ENCODE peak calls at places on chromosomes 12 and 14, in eight cellular contexts. One of them, this sample, is unnamed.

GRCh38 chr14:67571275-67571990 is 28.6 kb downstream of the PIGH start:
- DNase-seq in neural progenitor cell: peak
- DNase-seq in cardiac fibroblast: peak
- DNase-seq in GM13976: peak
- DNase-seq in ovary: peak
- DNase-seq in CD8-positive, alpha-beta T cell: peak
- DNase-seq in transverse colon: peak
- DNase-seq in testis: peak
- DNase-seq in this sample: peak

GRCh38 chr14:20886091-20886490 is 5.1 kb upstream of the RNASE3 start:
- DNase-seq in neural progenitor cell: no peak
- DNase-seq in GM13976: no peak
- DNase-seq in transverse colon: no peak
- DNase-seq in testis: no peak
- DNase-seq in CD8-positive, alpha-beta T cell: no peak
- DNase-seq in ovary: no peak
- DNase-seq in cardiac fibroblast: no peak
- DNase-seq in this sample: no peak

GRCh38 chr14:28671425-28671824 is 95.2 kb upstream of the FOXG1 start:
- DNase-seq in cardiac fibroblast: peak
- DNase-seq in neural progenitor cell: no peak
- DNase-seq in GM13976: no peak
- DNase-seq in transverse colon: no peak
- DNase-seq in CD8-positive, alpha-beta T cell: no peak
- DNase-seq in testis: no peak
- DNase-seq in ovary: no peak
- DNase-seq in this sample: no peak

GRCh38 chr14:79573486-79573885 is 637.8 kb downstream of the DIO2 start:
- DNase-seq in ovary: no peak
- DNase-seq in transverse colon: no peak
- DNase-seq in testis: no peak
- DNase-seq in GM13976: no peak
- DNase-seq in neural progenitor cell: no peak
- DNase-seq in cardiac fibroblast: peak
- DNase-seq in CD8-positive, alpha-beta T cell: no peak
- DNase-seq in this sample: no peak

GRCh38 chr12:102797513-102797912 is 119.5 kb downstream of the PAH start:
- DNase-seq in transverse colon: no peak
- DNase-seq in ovary: no peak
- DNase-seq in neural progenitor cell: no peak
- DNase-seq in testis: peak
- DNase-seq in cardiac fibroblast: no peak
- DNase-seq in CD8-positive, alpha-beta T cell: no peak
- DNase-seq in GM13976: no peak
- DNase-seq in this sample: no peak

GRCh38 chr12:47190271-47190750 is 110.6 kb upstream of the AMIGO2 start:
- DNase-seq in neural progenitor cell: no peak
- DNase-seq in testis: no peak
- DNase-seq in cardiac fibroblast: peak
- DNase-seq in GM13976: no peak
- DNase-seq in CD8-positive, alpha-beta T cell: no peak
- DNase-seq in ovary: no peak
- DNase-seq in transverse colon: no peak
- DNase-seq in this sample: no peak

GRCh38 chr14:24576178-24576577 is at the start of gene CTSG:
- DNase-seq in testis: no peak
- DNase-seq in CD8-positive, alpha-beta T cell: no peak
- DNase-seq in cardiac fibroblast: no peak
- DNase-seq in ovary: no peak
- DNase-seq in transverse colon: no peak
- DNase-seq in GM13976: no peak
- DNase-seq in neural progenitor cell: no peak
- DNase-seq in this sample: no peak

GRCh38 chr14:81313775-81314429 is 86.2 kb downstream of the STON2 start:
- DNase-seq in testis: no peak
- DNase-seq in neural progenitor cell: no peak
- DNase-seq in CD8-positive, alpha-beta T cell: no peak
- DNase-seq in transverse colon: no peak
- DNase-seq in ovary: no peak
- DNase-seq in cardiac fibroblast: no peak
- DNase-seq in GM13976: no peak
- DNase-seq in this sample: no peak

GRCh38 chr12:73308079-73308478 is 1035.9 kb downstream of the TRHDE start:
- DNase-seq in neural progenitor cell: no peak
- DNase-seq in testis: no peak
- DNase-seq in CD8-positive, alpha-beta T cell: no peak
- DNase-seq in ovary: no peak
- DNase-seq in GM13976: no peak
- DNase-seq in transverse colon: no peak
- DNase-seq in cardiac fibroblast: no peak
- DNase-seq in this sample: no peak

GRCh38 chr14:73935666-73936065 is 14.2 kb downstream of the FAM161B start:
- DNase-seq in testis: no peak
- DNase-seq in GM13976: no peak
- DNase-seq in transverse colon: no peak
- DNase-seq in cardiac fibroblast: peak
- DNase-seq in ovary: no peak
- DNase-seq in neural progenitor cell: no peak
- DNase-seq in CD8-positive, alpha-beta T cell: no peak
- DNase-seq in this sample: no peak

DNA sequence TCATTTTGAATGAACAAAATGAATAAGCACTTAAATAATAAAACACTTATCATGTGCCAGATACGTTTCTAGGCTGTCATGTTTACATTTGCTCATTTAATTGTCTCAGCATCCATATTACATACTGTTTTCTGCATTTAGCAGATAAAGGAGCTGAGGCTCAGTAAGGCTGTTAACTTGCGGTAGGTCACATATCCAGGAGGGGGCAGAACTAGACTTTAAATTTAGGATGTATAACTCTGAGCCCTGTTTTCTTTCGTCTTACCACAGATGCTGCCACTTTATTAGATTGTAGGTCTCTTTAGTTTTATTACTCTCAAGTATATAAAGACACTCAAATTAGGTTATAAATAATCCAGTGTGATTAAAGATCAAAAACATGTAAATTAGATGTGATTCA is 17.7 kb downstream of the IRAK4 start:
- DNase-seq in transverse colon: no peak
- DNase-seq in CD8-positive, alpha-beta T cell: no peak
- DNase-seq in neural progenitor cell: peak
- DNase-seq in testis: no peak
- DNase-seq in ovary: no peak
- DNase-seq in cardiac fibroblast: peak
- DNase-seq in GM13976: no peak
- DNase-seq in this sample: peak
- TF ChIP-seq CTCF in transverse colon: no peak
- TF ChIP-seq CTCF in CD8-positive, alpha-beta T cell: peak
- TF ChIP-seq CTCF in neural progenitor cell: peak
- TF ChIP-seq CTCF in testis: no peak
- TF ChIP-seq CTCF in ovary: no peak
- TF ChIP-seq CTCF in cardiac fibroblast: peak
- TF ChIP-seq CTCF in GM13976: peak
- TF ChIP-seq CTCF in this sample: peak

GRCh38 chr14:100820945-100821344 is 5.0 kb upstream of the MEG3 start:
- DNase-seq in CD8-positive, alpha-beta T cell: no peak
- DNase-seq in transverse colon: no peak
- DNase-seq in neural progenitor cell: no peak
- DNase-seq in cardiac fibroblast: no peak
- DNase-seq in ovary: no peak
- DNase-seq in testis: no peak
- DNase-seq in GM13976: no peak
- DNase-seq in this sample: no peak

GRCh38 chr14:100822921-100823320 is 3.0 kb upstream of the MEG3 start:
- DNase-seq in testis: peak
- DNase-seq in transverse colon: no peak
- DNase-seq in ovary: no peak
- DNase-seq in GM13976: no peak
- DNase-seq in neural progenitor cell: no peak
- DNase-seq in cardiac fibroblast: peak
- DNase-seq in CD8-positive, alpha-beta T cell: no peak
- DNase-seq in this sample: no peak

GRCh38 chr14:100823488-100823887 is 2.4 kb upstream of the MEG3 start:
- DNase-seq in ovary: no peak
- DNase-seq in CD8-positive, alpha-beta T cell: no peak
- DNase-seq in transverse colon: no peak
- DNase-seq in testis: no peak
- DNase-seq in neural progenitor cell: no peak
- DNase-seq in GM13976: no peak
- DNase-seq in cardiac fibroblast: no peak
- DNase-seq in this sample: no peak

GRCh38 chr14:100819829-100820475 is 6.0 kb upstream of the MEG3 start:
- DNase-seq in neural progenitor cell: no peak
- DNase-seq in GM13976: no peak
- DNase-seq in CD8-positive, alpha-beta T cell: no peak
- DNase-seq in cardiac fibroblast: no peak
- DNase-seq in testis: no peak
- DNase-seq in transverse colon: no peak
- DNase-seq in ovary: no peak
- DNase-seq in this sample: no peak

DNA sequence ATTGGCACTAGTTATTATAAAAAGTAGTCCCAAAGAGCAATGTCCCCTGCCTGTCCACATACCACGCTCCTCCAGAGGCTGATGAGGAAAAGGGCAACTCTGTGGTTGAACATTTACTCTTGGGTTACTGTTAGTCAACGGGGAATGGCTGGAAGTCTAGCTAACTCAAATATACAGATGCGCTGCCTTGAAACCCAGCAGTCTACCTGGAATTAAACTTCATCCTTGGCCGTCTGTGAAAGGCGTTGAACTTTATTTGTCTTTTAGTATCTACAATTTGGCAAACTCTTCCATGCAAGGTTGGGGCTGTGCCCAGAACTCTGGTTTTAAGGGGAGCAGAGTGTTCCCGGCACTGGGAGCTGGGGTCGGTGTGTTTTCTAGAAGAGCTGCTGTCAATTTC is 3.9 kb upstream of the MEG3 start:
- DNase-seq in cardiac fibroblast: no peak
- DNase-seq in testis: peak
- DNase-seq in CD8-positive, alpha-beta T cell: no peak
- DNase-seq in GM13976: no peak
- DNase-seq in transverse colon: no peak
- DNase-seq in neural progenitor cell: no peak
- DNase-seq in ovary: peak
- DNase-seq in this sample: no peak
- TF ChIP-seq CTCF in cardiac fibroblast: no peak
- TF ChIP-seq CTCF in testis: no peak
- TF ChIP-seq CTCF in CD8-positive, alpha-beta T cell: no peak
- TF ChIP-seq CTCF in GM13976: no peak
- TF ChIP-seq CTCF in transverse colon: no peak
- TF ChIP-seq CTCF in neural progenitor cell: no peak
- TF ChIP-seq CTCF in ovary: no peak
- TF ChIP-seq CTCF in this sample: no peak

GRCh38 chr14:89117017-89117416 is 292.6 kb downstream of the TTC8 start:
- DNase-seq in neural progenitor cell: peak
- DNase-seq in ovary: no peak
- DNase-seq in GM13976: no peak
- DNase-seq in testis: no peak
- DNase-seq in transverse colon: no peak
- DNase-seq in CD8-positive, alpha-beta T cell: no peak
- DNase-seq in cardiac fibroblast: no peak
- DNase-seq in this sample: no peak
- TF ChIP-seq CTCF in neural progenitor cell: no peak
- TF ChIP-seq CTCF in ovary: no peak
- TF ChIP-seq CTCF in GM13976: no peak
- TF ChIP-seq CTCF in testis: no peak
- TF ChIP-seq CTCF in transverse colon: no peak
- TF ChIP-seq CTCF in CD8-positive, alpha-beta T cell: no peak
- TF ChIP-seq CTCF in cardiac fibroblast: no peak
- TF ChIP-seq CTCF in this sample: no peak

GRCh38 chr12:5073054-5073453 is 29.4 kb downstream of the KCNA5 start:
- DNase-seq in neural progenitor cell: no peak
- DNase-seq in testis: no peak
- DNase-seq in transverse colon: no peak
- DNase-seq in cardiac fibroblast: no peak
- DNase-seq in CD8-positive, alpha-beta T cell: no peak
- DNase-seq in ovary: no peak
- DNase-seq in GM13976: no peak
- DNase-seq in this sample: no peak
- TF ChIP-seq CTCF in neural progenitor cell: no peak
- TF ChIP-seq CTCF in testis: no peak
- TF ChIP-seq CTCF in transverse colon: no peak
- TF ChIP-seq CTCF in cardiac fibroblast: no peak
- TF ChIP-seq CTCF in CD8-positive, alpha-beta T cell: no peak
- TF ChIP-seq CTCF in ovary: no peak
- TF ChIP-seq CTCF in GM13976: no peak
- TF ChIP-seq CTCF in this sample: no peak

GRCh38 chr14:39704581-39704980 is 272.3 kb upstream of the FBXO33 start:
- DNase-seq in transverse colon: no peak
- DNase-seq in ovary: no peak
- DNase-seq in testis: no peak
- DNase-seq in GM13976: no peak
- DNase-seq in cardiac fibroblast: no peak
- DNase-seq in CD8-positive, alpha-beta T cell: no peak
- DNase-seq in neural progenitor cell: no peak
- DNase-seq in this sample: no peak
- TF ChIP-seq CTCF in transverse colon: no peak
- TF ChIP-seq CTCF in ovary: no peak
- TF ChIP-seq CTCF in testis: no peak
- TF ChIP-seq CTCF in GM13976: no peak
- TF ChIP-seq CTCF in cardiac fibroblast: no peak
- TF ChIP-seq CTCF in CD8-positive, alpha-beta T cell: no peak
- TF ChIP-seq CTCF in neural progenitor cell: peak
- TF ChIP-seq CTCF in this sample: no peak

GRCh38 chr12:57110189-57111045 is 745 bp downstream of the STAT6 start:
- DNase-seq in transverse colon: peak
- DNase-seq in testis: peak
- DNase-seq in cardiac fibroblast: peak
- DNase-seq in GM13976: peak
- DNase-seq in neural progenitor cell: peak
- DNase-seq in ovary: peak
- DNase-seq in CD8-positive, alpha-beta T cell: peak
- DNase-seq in this sample: peak
- TF ChIP-seq CTCF in transverse colon: no peak
- TF ChIP-seq CTCF in testis: no peak
- TF ChIP-seq CTCF in cardiac fibroblast: no peak
- TF ChIP-seq CTCF in GM13976: no peak
- TF ChIP-seq CTCF in neural progenitor cell: peak
- TF ChIP-seq CTCF in ovary: no peak
- TF ChIP-seq CTCF in CD8-positive, alpha-beta T cell: no peak
- TF ChIP-seq CTCF in this sample: no peak